ENCODE peak calls at places on chromosome 22, in nine cellular contexts. One of them, this sample, is unnamed.

GRCh38 chr22:34055525-34056200 is 135.4 kb upstream of the LARGE1 start:
- DNase-seq in brain microvascular endothelial cell: no peak
- DNase-seq in IMR-90: no peak
- DNase-seq in natural killer cell: no peak
- DNase-seq in glutamatergic neuron: peak
- DNase-seq in uterus: no peak
- DNase-seq in neural crest cell: peak
- DNase-seq in HFF-Myc: no peak
- DNase-seq in neural progenitor cell: peak
- DNase-seq in this sample: no peak

GRCh38 chr22:29820941-29821789 is 16.9 kb downstream of the ASCC2 start:
- DNase-seq in IMR-90: peak
- DNase-seq in glutamatergic neuron: no peak
- DNase-seq in natural killer cell: no peak
- DNase-seq in brain microvascular endothelial cell: peak
- DNase-seq in HFF-Myc: peak
- DNase-seq in uterus: no peak
- DNase-seq in neural crest cell: no peak
- DNase-seq in neural progenitor cell: no peak
- DNase-seq in this sample: no peak

GRCh38 chr22:45510376-45511232 is 7.9 kb downstream of the FBLN1 start:
- DNase-seq in neural crest cell: no peak
- DNase-seq in glutamatergic neuron: no peak
- DNase-seq in IMR-90: no peak
- DNase-seq in brain microvascular endothelial cell: no peak
- DNase-seq in HFF-Myc: no peak
- DNase-seq in neural progenitor cell: no peak
- DNase-seq in uterus: no peak
- DNase-seq in natural killer cell: no peak
- DNase-seq in this sample: no peak

GRCh38 chr22:12601870-12602779 is 2925.9 kb upstream of the OR11H1 start:
- DNase-seq in HFF-Myc: no peak
- DNase-seq in uterus: no peak
- DNase-seq in brain microvascular endothelial cell: no peak
- DNase-seq in IMR-90: no peak
- DNase-seq in natural killer cell: no peak
- DNase-seq in neural crest cell: no peak
- DNase-seq in neural progenitor cell: no peak
- DNase-seq in glutamatergic neuron: peak
- DNase-seq in this sample: no peak

GRCh38 chr22:24975125-24975640 is 22.7 kb downstream of the KIAA1671 start:
- DNase-seq in HFF-Myc: no peak
- DNase-seq in natural killer cell: no peak
- DNase-seq in glutamatergic neuron: no peak
- DNase-seq in brain microvascular endothelial cell: no peak
- DNase-seq in uterus: no peak
- DNase-seq in neural crest cell: no peak
- DNase-seq in IMR-90: no peak
- DNase-seq in neural progenitor cell: no peak
- DNase-seq in this sample: no peak

GRCh38 chr22:23754220-23754919 is at the start of gene VPREB3:
- DNase-seq in HFF-Myc: no peak
- DNase-seq in brain microvascular endothelial cell: no peak
- DNase-seq in natural killer cell: no peak
- DNase-seq in neural progenitor cell: no peak
- DNase-seq in glutamatergic neuron: no peak
- DNase-seq in neural crest cell: no peak
- DNase-seq in uterus: no peak
- DNase-seq in IMR-90: no peak
- DNase-seq in this sample: no peak

GRCh38 chr22:29344137-29344536 is 28.6 kb upstream of the RASL10A start:
- DNase-seq in natural killer cell: no peak
- DNase-seq in glutamatergic neuron: no peak
- DNase-seq in brain microvascular endothelial cell: peak
- DNase-seq in neural crest cell: no peak
- DNase-seq in neural progenitor cell: no peak
- DNase-seq in HFF-Myc: peak
- DNase-seq in uterus: peak
- DNase-seq in IMR-90: peak
- DNase-seq in this sample: no peak

GRCh38 chr22:19942071-19942885 is 660 bp upstream of the TXNRD2 start:
- DNase-seq in neural crest cell: no peak
- DNase-seq in uterus: peak
- DNase-seq in neural progenitor cell: no peak
- DNase-seq in glutamatergic neuron: no peak
- DNase-seq in natural killer cell: no peak
- DNase-seq in HFF-Myc: no peak
- DNase-seq in brain microvascular endothelial cell: peak
- DNase-seq in IMR-90: peak
- DNase-seq in this sample: no peak

GRCh38 chr22:46054091-46054877 is 77.3 kb upstream of the WNT7B start:
- DNase-seq in neural progenitor cell: no peak
- DNase-seq in glutamatergic neuron: no peak
- DNase-seq in uterus: peak
- DNase-seq in natural killer cell: no peak
- DNase-seq in neural crest cell: no peak
- DNase-seq in brain microvascular endothelial cell: no peak
- DNase-seq in IMR-90: peak
- DNase-seq in HFF-Myc: no peak
- DNase-seq in this sample: no peak

GRCh38 chr22:26416256-26416655 is 12.8 kb upstream of the ASPHD2 start:
- DNase-seq in brain microvascular endothelial cell: no peak
- DNase-seq in uterus: no peak
- DNase-seq in glutamatergic neuron: no peak
- DNase-seq in IMR-90: no peak
- DNase-seq in natural killer cell: no peak
- DNase-seq in neural progenitor cell: no peak
- DNase-seq in HFF-Myc: no peak
- DNase-seq in neural crest cell: no peak
- DNase-seq in this sample: no peak

GRCh38 chr22:35804421-35804820 is 86.7 kb downstream of the APOL5 start:
- DNase-seq in IMR-90: no peak
- DNase-seq in glutamatergic neuron: no peak
- DNase-seq in HFF-Myc: no peak
- DNase-seq in neural progenitor cell: no peak
- DNase-seq in brain microvascular endothelial cell: no peak
- DNase-seq in natural killer cell: no peak
- DNase-seq in uterus: no peak
- DNase-seq in neural crest cell: no peak
- DNase-seq in this sample: no peak

GRCh38 chr22:41184679-41185078 is 20.4 kb upstream of the L3MBTL2 start:
- DNase-seq in uterus: no peak
- DNase-seq in brain microvascular endothelial cell: no peak
- DNase-seq in neural progenitor cell: no peak
- DNase-seq in natural killer cell: no peak
- DNase-seq in neural crest cell: no peak
- DNase-seq in glutamatergic neuron: no peak
- DNase-seq in IMR-90: no peak
- DNase-seq in HFF-Myc: no peak
- DNase-seq in this sample: no peak

GRCh38 chr22:19896665-19897355 is 42.1 kb upstream of the GNB1L start:
- DNase-seq in neural progenitor cell: no peak
- DNase-seq in IMR-90: no peak
- DNase-seq in HFF-Myc: no peak
- DNase-seq in glutamatergic neuron: no peak
- DNase-seq in natural killer cell: no peak
- DNase-seq in neural crest cell: no peak
- DNase-seq in uterus: no peak
- DNase-seq in brain microvascular endothelial cell: no peak
- DNase-seq in this sample: no peak

GRCh38 chr22:31046591-31047226 is 34.4 kb upstream of the SMTN start:
- DNase-seq in neural progenitor cell: no peak
- DNase-seq in uterus: peak
- DNase-seq in natural killer cell: no peak
- DNase-seq in brain microvascular endothelial cell: no peak
- DNase-seq in glutamatergic neuron: peak
- DNase-seq in HFF-Myc: no peak
- DNase-seq in IMR-90: peak
- DNase-seq in neural crest cell: peak
- DNase-seq in this sample: no peak

GRCh38 chr22:42116848-42117424 is 13.7 kb downstream of the CYP2D6 start:
- DNase-seq in HFF-Myc: no peak
- DNase-seq in natural killer cell: no peak
- DNase-seq in IMR-90: peak
- DNase-seq in uterus: no peak
- DNase-seq in glutamatergic neuron: no peak
- DNase-seq in neural progenitor cell: peak
- DNase-seq in brain microvascular endothelial cell: no peak
- DNase-seq in neural crest cell: no peak
- DNase-seq in this sample: no peak

GRCh38 chr22:45504703-45505341 is 2.1 kb downstream of the FBLN1 start:
- DNase-seq in glutamatergic neuron: peak
- DNase-seq in HFF-Myc: no peak
- DNase-seq in uterus: no peak
- DNase-seq in neural progenitor cell: peak
- DNase-seq in brain microvascular endothelial cell: no peak
- DNase-seq in natural killer cell: no peak
- DNase-seq in neural crest cell: peak
- DNase-seq in IMR-90: peak
- DNase-seq in this sample: no peak

GRCh38 chr22:22745225-22746060 is 101.0 kb downstream of the GGTLC2 start:
- DNase-seq in neural progenitor cell: peak
- DNase-seq in glutamatergic neuron: peak
- DNase-seq in neural crest cell: peak
- DNase-seq in uterus: no peak
- DNase-seq in HFF-Myc: no peak
- DNase-seq in IMR-90: peak
- DNase-seq in brain microvascular endothelial cell: peak
- DNase-seq in natural killer cell: peak
- DNase-seq in this sample: no peak

GRCh38 chr22:23037429-23038333 is 32.6 kb upstream of the GNAZ start:
- DNase-seq in HFF-Myc: no peak
- DNase-seq in glutamatergic neuron: no peak
- DNase-seq in brain microvascular endothelial cell: no peak
- DNase-seq in neural crest cell: no peak
- DNase-seq in uterus: no peak
- DNase-seq in neural progenitor cell: no peak
- DNase-seq in IMR-90: no peak
- DNase-seq in natural killer cell: no peak
- DNase-seq in this sample: no peak

GRCh38 chr22:22070371-22070824 is 87.8 kb upstream of the TOP3B start:
- DNase-seq in brain microvascular endothelial cell: no peak
- DNase-seq in uterus: no peak
- DNase-seq in glutamatergic neuron: no peak
- DNase-seq in neural crest cell: no peak
- DNase-seq in neural progenitor cell: no peak
- DNase-seq in HFF-Myc: no peak
- DNase-seq in natural killer cell: no peak
- DNase-seq in IMR-90: no peak
- DNase-seq in this sample: no peak

GRCh38 chr22:32964411-32965057 is 93.6 kb downstream of the SYN3 start:
- DNase-seq in neural progenitor cell: no peak
- DNase-seq in HFF-Myc: no peak
- DNase-seq in glutamatergic neuron: no peak
- DNase-seq in neural crest cell: no peak
- DNase-seq in uterus: no peak
- DNase-seq in brain microvascular endothelial cell: no peak
- DNase-seq in natural killer cell: no peak
- DNase-seq in IMR-90: no peak
- DNase-seq in this sample: no peak
- TF ChIP-seq CTCF in neural progenitor cell: no peak
- TF ChIP-seq CTCF in HFF-Myc: no peak
- TF ChIP-seq CTCF in glutamatergic neuron: no peak
- TF ChIP-seq CTCF in neural crest cell: no peak
- TF ChIP-seq CTCF in uterus: no peak
- TF ChIP-seq CTCF in brain microvascular endothelial cell: no peak
- TF ChIP-seq CTCF in natural killer cell: no peak
- TF ChIP-seq CTCF in IMR-90: no peak
- TF ChIP-seq CTCF in this sample: no peak

GRCh38 chr22:44091021-44091721 is 67.1 kb downstream of the PARVB start:
- DNase-seq in HFF-Myc: no peak
- DNase-seq in neural progenitor cell: peak
- DNase-seq in uterus: no peak
- DNase-seq in neural crest cell: no peak
- DNase-seq in glutamatergic neuron: no peak
- DNase-seq in brain microvascular endothelial cell: peak
- DNase-seq in natural killer cell: no peak
- DNase-seq in IMR-90: no peak
- DNase-seq in this sample: no peak
- TF ChIP-seq CTCF in HFF-Myc: peak
- TF ChIP-seq CTCF in neural progenitor cell: peak
- TF ChIP-seq CTCF in uterus: no peak
- TF ChIP-seq CTCF in neural crest cell: peak
- TF ChIP-seq CTCF in glutamatergic neuron: peak
- TF ChIP-seq CTCF in brain microvascular endothelial cell: peak
- TF ChIP-seq CTCF in natural killer cell: no peak
- TF ChIP-seq CTCF in IMR-90: peak
- TF ChIP-seq CTCF in this sample: no peak

DNA sequence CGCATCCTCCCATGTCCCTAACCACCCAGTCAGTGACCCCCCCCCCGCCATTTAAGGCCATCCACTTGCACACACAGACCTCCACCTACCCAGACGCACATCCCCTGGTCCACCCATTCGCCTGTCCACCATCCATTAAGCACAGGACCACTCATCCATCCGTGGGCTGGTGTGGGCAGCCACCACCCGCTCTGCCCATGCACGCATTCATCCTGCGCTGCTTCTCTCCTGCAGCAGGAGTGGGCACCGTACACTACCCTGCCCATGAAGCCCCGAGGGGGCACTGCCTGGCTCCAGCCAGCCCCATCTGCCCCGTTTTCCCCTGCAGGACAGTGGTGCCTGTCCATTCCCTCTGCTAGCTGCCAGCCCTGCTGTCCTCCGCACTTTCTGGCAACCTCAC is 3.9 kb upstream of the SLC16A8 start:
- DNase-seq in neural progenitor cell: no peak
- DNase-seq in natural killer cell: no peak
- DNase-seq in neural crest cell: no peak
- DNase-seq in IMR-90: no peak
- DNase-seq in glutamatergic neuron: peak
- DNase-seq in uterus: no peak
- DNase-seq in brain microvascular endothelial cell: no peak
- DNase-seq in HFF-Myc: no peak
- DNase-seq in this sample: no peak
- TF ChIP-seq CTCF in neural progenitor cell: no peak
- TF ChIP-seq CTCF in natural killer cell: no peak
- TF ChIP-seq CTCF in neural crest cell: no peak
- TF ChIP-seq CTCF in IMR-90: no peak
- TF ChIP-seq CTCF in glutamatergic neuron: no peak
- TF ChIP-seq CTCF in uterus: no peak
- TF ChIP-seq CTCF in brain microvascular endothelial cell: no peak
- TF ChIP-seq CTCF in HFF-Myc: no peak
- TF ChIP-seq CTCF in this sample: no peak

DNA sequence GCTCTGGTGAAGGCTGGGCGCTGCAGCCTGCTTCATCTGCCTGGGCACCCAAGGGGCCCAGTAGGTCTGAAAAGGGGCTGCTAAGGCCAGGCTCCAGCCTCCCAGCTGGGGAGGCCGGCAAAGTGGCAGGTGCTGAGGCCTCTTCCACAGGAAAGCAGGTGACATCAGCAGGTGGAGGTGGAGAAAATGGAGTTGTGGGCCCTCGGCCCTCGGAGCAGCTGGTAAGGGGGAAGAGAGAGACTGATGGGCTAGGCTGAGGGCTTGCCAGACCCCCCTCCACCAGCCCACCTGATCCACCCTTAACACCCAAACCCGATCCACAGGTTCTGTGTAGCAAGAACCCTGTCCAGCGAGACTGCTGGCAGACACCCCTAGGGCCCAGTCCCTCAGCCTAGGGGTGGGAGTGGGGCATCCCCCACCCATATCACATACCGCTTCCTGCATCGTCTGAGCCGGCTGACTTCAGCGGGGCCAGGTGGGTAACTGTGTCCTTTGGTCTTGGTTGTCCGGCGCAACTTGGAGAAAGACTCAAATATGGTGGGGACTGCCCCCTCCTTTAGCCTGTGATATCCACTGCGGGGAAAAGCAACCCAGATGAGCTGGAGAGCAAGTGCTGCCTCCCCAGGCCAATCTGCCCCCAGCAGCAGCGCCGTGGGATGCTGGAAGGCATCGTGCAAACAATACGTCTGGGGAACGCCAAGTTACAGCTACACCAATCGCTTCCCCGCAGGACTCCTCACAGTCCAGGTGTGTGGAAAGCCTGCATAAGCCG is 1.5 kb downstream of the THAP7 start:
- DNase-seq in glutamatergic neuron: no peak
- DNase-seq in neural crest cell: no peak
- DNase-seq in neural progenitor cell: no peak
- DNase-seq in HFF-Myc: no peak
- DNase-seq in brain microvascular endothelial cell: no peak
- DNase-seq in IMR-90: no peak
- DNase-seq in uterus: no peak
- DNase-seq in natural killer cell: no peak
- DNase-seq in this sample: no peak
- TF ChIP-seq CTCF in glutamatergic neuron: no peak
- TF ChIP-seq CTCF in neural crest cell: no peak
- TF ChIP-seq CTCF in neural progenitor cell: no peak
- TF ChIP-seq CTCF in HFF-Myc: no peak
- TF ChIP-seq CTCF in brain microvascular endothelial cell: peak
- TF ChIP-seq CTCF in IMR-90: no peak
- TF ChIP-seq CTCF in uterus: no peak
- TF ChIP-seq CTCF in natural killer cell: no peak
- TF ChIP-seq CTCF in this sample: no peak

This sample was measured in D721Med.